ENCODE peak calls at places on chromosome 4, in four cellular contexts. K, S, O and D are unnamed samples.
A peak's percentile ranks its signal among the peaks of the same experiment; 100 is the strongest.

GRCh38 chr4:7021930-7022658 is 21.1 kb upstream of the TADA2B start:
- DNase-seq in K (no peak), S (no peak), O (peak; percentile 83), D (no peak)

GRCh38 chr4:139950568-139950967 is 203.4 kb downstream of the MAML3 start:
- DNase-seq in K (no peak), S (peak; percentile 46), O (no peak), D (no peak)

GRCh38 chr4:127622923-127623754 is 9.6 kb upstream of the INTU start:
- DNase-seq in K (no peak), S (peak; percentile 38), O (no peak), D (no peak)

GRCh38 chr4:40552536-40552935 is 77.1 kb downstream of the RBM47 start:
- DNase-seq in K (no peak), S (no peak), O (no peak), D (no peak)

GRCh38 chr4:102174800-102175199 is 170.5 kb downstream of the SLC39A8 start:
- DNase-seq in K (peak; percentile 69), S (no peak), O (no peak), D (no peak)

GRCh38 chr4:155974476-155974749 is 20.7 kb upstream of the CTSO start:
- DNase-seq in K (no peak), S (no peak), O (no peak), D (no peak)

GRCh38 chr4:106987314-106987713 is 48.8 kb downstream of the DKK2 start:
- DNase-seq in K (no peak), S (no peak), O (no peak), D (no peak)

GRCh38 chr4:181264908-181265307 is 978.3 kb upstream of the TENM3 start:
- DNase-seq in K (no peak), S (no peak), O (no peak), D (peak; percentile 28)

GRCh38 chr4:186723207-186724047 is at the start of gene FAT1:
- DNase-seq in K (no peak), S (peak; percentile 13), O (no peak), D (peak; percentile 78)

GRCh38 chr4:118745357-118745756 is 60.2 kb downstream of the METTL14 start:
- DNase-seq in K (no peak), S (no peak), O (no peak), D (no peak)

GRCh38 chr4:46124773-46125172 is 919 bp upstream of the GABRG1 start:
- DNase-seq in K (no peak), S (no peak), O (no peak), D (no peak)

GRCh38 chr4:119124314-119124713 is 11.3 kb upstream of the MYOZ2 start:
- DNase-seq in K (no peak), S (no peak), O (no peak), D (no peak)

GRCh38 chr4:73727685-73728084 is 12.7 kb upstream of the CXCL8 start:
- DNase-seq in K (no peak), S (no peak), O (no peak), D (no peak)

DNA sequence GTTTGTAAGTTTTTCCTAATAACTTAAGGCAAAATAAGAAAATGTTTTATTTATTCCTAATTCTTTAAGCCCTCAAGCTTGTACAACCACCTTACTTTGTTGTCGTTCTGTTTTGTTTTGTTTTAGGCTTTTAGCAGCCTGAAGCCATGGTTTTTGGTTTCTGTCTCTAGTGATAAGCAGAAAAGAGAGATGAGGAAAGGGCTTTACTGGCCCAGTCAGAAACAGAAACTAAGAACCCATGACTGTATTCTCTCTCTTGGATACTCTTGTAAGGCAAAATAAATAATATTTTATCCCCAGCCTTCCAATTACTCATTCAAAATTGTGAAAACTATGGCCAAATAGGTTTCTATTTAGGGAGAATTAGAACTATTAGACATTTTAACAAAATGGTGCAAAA is 29.4 kb downstream of the TBC1D19 start:
- DNase-seq in K (no peak), S (no peak), O (no peak), D (no peak)
- H3K27me3 ChIP-seq in K (no peaks in the 10 kb centered on the region), S (no peaks in the 10 kb centered on the region), O (no peaks in the 10 kb centered on the region), D (no peaks in the 10 kb centered on the region)

DNA sequence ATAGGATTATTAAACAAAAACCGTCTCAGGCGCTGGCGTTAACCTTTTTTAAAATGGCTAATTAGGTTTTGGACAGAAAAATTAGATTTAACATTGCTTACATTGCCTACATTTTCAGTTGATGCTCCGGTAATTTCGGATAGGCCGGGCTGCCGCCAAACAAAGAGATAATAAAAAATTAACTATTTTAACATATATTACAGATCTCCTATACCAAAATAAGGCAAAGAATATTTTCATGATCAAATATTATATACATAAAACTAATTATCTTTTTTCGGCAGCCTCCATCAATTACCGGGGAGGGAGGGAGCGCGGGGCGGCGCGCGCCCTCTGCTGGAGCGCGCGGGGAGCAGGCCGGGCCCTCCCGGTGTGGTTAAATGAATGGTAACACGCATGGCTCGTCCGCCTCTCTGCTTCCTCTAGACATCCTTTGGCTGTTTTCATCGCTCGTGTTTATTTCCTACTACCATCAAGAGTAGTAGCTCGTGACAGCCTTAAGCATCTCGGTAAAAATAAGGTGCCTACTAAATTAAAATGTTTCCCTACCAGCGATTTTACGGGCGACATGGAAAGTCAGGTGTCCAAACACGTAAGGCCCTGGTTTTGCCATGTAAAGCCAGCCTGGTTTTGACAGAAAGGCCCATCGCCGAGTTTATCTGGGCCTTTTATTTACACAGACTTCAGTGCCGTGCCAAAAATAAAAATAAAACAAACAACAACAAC is 52.4 kb upstream of the TMEM33 start:
- DNase-seq in K (peak; percentile 35), S (peak; percentile 23), O (no peak), D (peak; percentile 73)
- H3K27me3 ChIP-seq in K (no peaks in the 10 kb centered on the region), S (peaks cover 52% of the 10 kb centered on the region), O (peaks cover 67% of the 10 kb centered on the region), D (peaks cover 32% of the 10 kb centered on the region)

GRCh38 chr4:55791666-55792065 is 27.9 kb upstream of the EXOC1L start:
- DNase-seq in K (no peak), S (no peak), O (peak; percentile 14), D (no peak)

GRCh38 chr4:55794053-55794452 is 25.5 kb upstream of the EXOC1L start:
- DNase-seq in K (no peak), S (no peak), O (no peak), D (no peak)

GRCh38 chr4:55793479-55793878 is 26.1 kb upstream of the EXOC1L start:
- DNase-seq in K (no peak), S (no peak), O (no peak), D (no peak)

DNA sequence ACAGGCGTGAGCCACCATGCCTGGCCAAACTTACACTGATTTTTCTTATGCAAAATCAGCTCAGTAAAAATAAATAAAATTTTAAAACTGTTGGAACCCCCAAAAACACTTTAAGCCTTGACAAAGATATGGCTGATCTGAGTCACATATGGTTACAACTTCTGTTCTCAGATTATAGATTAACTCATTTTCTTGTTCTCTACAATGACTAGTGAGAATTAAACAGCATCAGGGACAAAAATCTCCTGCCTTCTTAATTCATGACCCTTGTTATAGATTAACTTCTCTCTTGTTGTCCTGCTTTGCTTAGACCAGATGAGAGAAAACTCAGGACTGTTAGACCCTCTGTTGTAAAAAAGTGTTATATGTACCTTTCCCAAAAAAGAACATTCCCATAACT is 24.2 kb upstream of the EXOC1L start:
- DNase-seq in K (no peak), S (no peak), O (peak; percentile 7), D (no peak)
- H3K27me3 ChIP-seq in K (no peaks in the 10 kb centered on the region), S (no peaks in the 10 kb centered on the region), O (peaks cover 2% of the 10 kb centered on the region), D (peaks cover 16% of the 10 kb centered on the region)

GRCh38 chr4:8589336-8589735 is 3.2 kb upstream of the CPZ start:
- DNase-seq in K (no peak), S (no peak), O (no peak), D (peak; percentile 32)
- H3K27me3 ChIP-seq in K (peaks cover 25% of the 10 kb centered on the region), S (peaks cover 25% of the 10 kb centered on the region), O (peaks cover 80% of the 10 kb centered on the region), D (peaks cover 52% of the 10 kb centered on the region)

GRCh38 chr4:996994-997374 is 3.8 kb upstream of the SLC26A1 start:
- DNase-seq in K (no peak), S (no peak), O (no peak), D (no peak)
- H3K27me3 ChIP-seq in K (no peaks in the 10 kb centered on the region), S (peaks cover 43% of the 10 kb centered on the region), O (peaks cover 56% of the 10 kb centered on the region), D (peaks cover 38% of the 10 kb centered on the region)

DNA sequence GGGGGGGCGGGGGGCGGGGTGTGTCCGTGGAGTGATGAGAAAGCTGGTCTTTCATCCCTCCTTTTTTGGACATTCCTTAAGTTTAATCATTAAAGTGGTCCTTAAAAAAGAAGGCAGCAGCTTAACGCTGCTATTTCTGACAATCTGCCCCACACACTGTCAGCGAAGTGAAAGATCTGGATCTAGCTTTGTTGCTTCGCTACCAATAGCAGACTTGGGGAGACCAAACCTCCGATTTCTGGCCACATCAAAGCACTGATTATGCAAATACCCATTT is 5.9 kb downstream of the NEUROG2 start:
- DNase-seq in K (no peak), S (no peak), O (no peak), D (no peak)
- H3K27me3 ChIP-seq in K (peaks cover 97% of the 10 kb centered on the region), S (peaks cover 72% of the 10 kb centered on the region), O (peaks cover 60% of the 10 kb centered on the region), D (peaks cover 83% of the 10 kb centered on the region)

GRCh38 chr4:146640459-146641061 is 1.9 kb downstream of the POU4F2 start:
- DNase-seq in K (no peak), S (no peak), O (no peak), D (no peak)

GRCh38 chr4:146639414-146639814 is 721 bp downstream of the POU4F2 start:
- DNase-seq in K (no peak), S (no peak), O (no peak), D (no peak)

GRCh38 chr4:146637853-146638800 is 566 bp upstream of the POU4F2 start:
- DNase-seq in K (peak; percentile 90), S (no peak), O (no peak), D (no peak)

GRCh38 chr4:146640021-146640425 is 1.3 kb downstream of the POU4F2 start:
- DNase-seq in K (no peak), S (no peak), O (no peak), D (no peak)

GRCh38 chr4:146638801-146639351 is at the start of gene POU4F2:
- DNase-seq in K (peak; percentile 70), S (no peak), O (no peak), D (no peak)
- H3K27me3 ChIP-seq in K (no peaks in the 10 kb centered on the region), S (peaks cover 70% of the 10 kb centered on the region), O (peaks cover 66% of the 10 kb centered on the region), D (peaks cover 91% of the 10 kb centered on the region)